ENCODE peak calls at places on chromosomes 16 and 17, in four cellular contexts. E is mucosa of descending colon, P is WTC11, I is endothelial cell. H is an unnamed sample.
A peak's percentile ranks its signal among the peaks of the same experiment; 100 is the strongest.

GRCh38 chr16:9261376-9261775 is 169.9 kb downstream of the HAPSTR1 start:
- DNase-seq in P (no peak), E (no peak), I (no peak), H (no peak)

GRCh38 chr17:77616243-77616731 is 342.2 kb upstream of the TNRC6C start:
- DNase-seq in E (no peak), P (no peak), I (no peak), H (no peak)

GRCh38 chr17:76149214-76149613 is 8.2 kb upstream of the FOXJ1 start:
- DNase-seq in E (no peak), I (no peak), P (no peak), H (no peak)

GRCh38 chr17:19363460-19364035 is 1.0 kb upstream of the B9D1 start:
- DNase-seq in P (no peak), I (no peak), E (no peak), H (no peak)

GRCh38 chr16:72960101-72960500 is 87.8 kb downstream of the ZFHX3 start:
- DNase-seq in P (no peak), I (no peak), E (no peak), H (no peak)

GRCh38 chr16:78611318-78611717 is 511.9 kb downstream of the WWOX start:
- DNase-seq in E (no peak), P (no peak), I (no peak), H (no peak)

GRCh38 chr17:9929873-9930272 is 24.8 kb upstream of the RCVRN start:
- DNase-seq in I (no peak), E (no peak), P (no peak), H (no peak)

GRCh38 chr17:36498155-36498554 is 11.7 kb downstream of the ZNHIT3 start:
- DNase-seq in P (no peak), E (no peak), I (no peak), H (no peak)

GRCh38 chr17:29710891-29711418 is 88.2 kb upstream of the CORO6 start:
- DNase-seq in P (no peak), E (no peak), I (no peak), H (no peak)

GRCh38 chr16:12675852-12676251 is 127.8 kb downstream of the CPPED1 start:
- DNase-seq in E (no peak), P (no peak), I (no peak), H (no peak)

GRCh38 chr16:27890866-27891265 is 172.6 kb downstream of the GSG1L start:
- DNase-seq in P (no peak), E (no peak), I (no peak), H (no peak)

GRCh38 chr16:5523794-5524193 is 426.2 kb upstream of the EEF2KMT start:
- DNase-seq in E (no peak), P (no peak), I (no peak), H (no peak)

GRCh38 chr17:17435323-17435722 is 41.5 kb upstream of the MED9 start:
- DNase-seq in I (no peak), E (no peak), P (no peak), H (no peak)

GRCh38 chr16:2914233-2914632 is 2.5 kb downstream of the FLYWCH1 start:
- DNase-seq in P (no peak), E (no peak), I (no peak), H (no peak)
- TF ChIP-seq CTCF in P (no peak), E (no peak), I (peak; percentile 28), H (no peak)

DNA sequence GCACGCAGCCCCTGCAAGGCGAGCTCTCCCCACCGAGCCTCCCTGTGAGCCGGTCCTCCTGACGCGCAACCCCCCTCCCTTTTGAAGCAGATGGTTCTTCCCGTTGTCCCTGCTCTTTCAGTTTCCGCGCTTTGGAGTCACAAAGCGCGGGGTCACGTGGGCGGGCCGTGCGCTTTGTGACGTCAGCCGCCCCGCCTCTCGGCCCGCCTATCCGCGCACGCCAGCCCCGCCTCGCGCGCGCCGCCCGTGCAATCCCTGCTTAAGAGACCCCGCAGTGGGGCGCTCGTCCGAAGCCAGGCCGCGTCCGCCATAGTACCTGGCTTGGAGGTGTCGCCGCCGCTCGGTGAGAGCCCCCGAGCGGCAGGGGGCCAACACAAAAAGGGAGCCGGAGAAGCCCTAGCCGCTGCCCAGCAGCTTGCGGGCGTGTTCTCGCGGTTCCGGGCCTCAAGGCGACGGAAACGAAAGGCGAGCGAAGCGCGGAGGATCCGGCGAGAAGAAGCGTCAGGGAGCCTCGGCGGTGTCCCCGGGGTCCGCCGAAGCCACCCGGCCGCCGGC is at the start of gene RBBP6:
- DNase-seq in I (peak; percentile 96), E (peak; percentile 96), P (peak; percentile 94), H (peak; percentile 95)
- TF ChIP-seq CTCF in I (no peak), E (peak; percentile 56), P (no peak), H (peak; percentile 27)

GRCh38 chr17:68351395-68351794 is 60.1 kb downstream of the ARSG start:
- DNase-seq in I (no peak), P (no peak), E (no peak), H (no peak)
- TF ChIP-seq CTCF in I (no peak), P (no peak), E (no peak), H (peak; percentile 38)

GRCh38 chr17:81329279-81329926 is 34.3 kb upstream of the SLC38A10 start:
- DNase-seq in I (no peak), E (peak; percentile 95), P (peak; percentile 69), H (peak; percentile 78)
- TF ChIP-seq CTCF in I (no peak), E (no peak), P (no peak), H (no peak)

DNA sequence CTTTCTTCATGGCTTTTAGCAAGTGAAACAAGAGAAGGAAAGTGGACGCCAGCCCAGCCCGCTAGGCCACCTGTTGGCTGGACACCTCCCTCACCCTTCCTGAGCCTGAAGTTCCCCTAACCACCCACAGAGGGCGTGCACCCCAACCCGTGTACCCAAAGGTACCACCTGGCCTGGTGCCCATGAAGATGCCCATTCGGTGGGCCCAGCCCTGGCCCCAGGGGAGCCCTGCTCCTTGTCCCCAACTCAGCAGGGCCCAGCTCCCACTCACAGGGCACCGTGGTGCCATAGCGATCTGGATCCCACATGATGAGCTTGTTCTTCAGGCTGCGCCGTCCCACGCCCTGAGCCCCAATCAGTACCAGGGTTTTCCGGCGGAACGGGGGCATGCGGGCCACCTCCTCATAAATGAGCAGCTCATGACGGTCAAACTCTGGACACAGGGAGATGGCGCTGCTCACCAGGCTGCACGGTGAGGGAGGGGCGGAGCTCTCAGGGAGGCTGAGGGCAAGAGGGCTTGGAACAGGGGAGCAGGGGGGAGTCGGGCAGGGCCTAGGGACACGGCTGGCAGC is 26.8 kb downstream of the MPP2 start:
- DNase-seq in P (peak; percentile 79), E (no peak), I (peak; percentile 61), H (no peak)
- TF ChIP-seq CTCF in P (peak; percentile 91), E (peak; percentile 86), I (peak; percentile 86), H (peak; percentile 62)

GRCh38 chr17:62045517-62045916 is 19.6 kb downstream of the MED13 start:
- DNase-seq in P (no peak), I (no peak), E (no peak), H (no peak)
- TF ChIP-seq CTCF in P (no peak), I (no peak), E (no peak), H (no peak)

GRCh38 chr16:75580-76501 is 2.2 kb upstream of the MPG start:
- DNase-seq in P (peak; percentile 61), E (peak; percentile 78), I (peak; percentile 63), H (peak; percentile 84)
- TF ChIP-seq CTCF in P (no peak), E (no peak), I (no peak), H (peak; percentile 13)

DNA sequence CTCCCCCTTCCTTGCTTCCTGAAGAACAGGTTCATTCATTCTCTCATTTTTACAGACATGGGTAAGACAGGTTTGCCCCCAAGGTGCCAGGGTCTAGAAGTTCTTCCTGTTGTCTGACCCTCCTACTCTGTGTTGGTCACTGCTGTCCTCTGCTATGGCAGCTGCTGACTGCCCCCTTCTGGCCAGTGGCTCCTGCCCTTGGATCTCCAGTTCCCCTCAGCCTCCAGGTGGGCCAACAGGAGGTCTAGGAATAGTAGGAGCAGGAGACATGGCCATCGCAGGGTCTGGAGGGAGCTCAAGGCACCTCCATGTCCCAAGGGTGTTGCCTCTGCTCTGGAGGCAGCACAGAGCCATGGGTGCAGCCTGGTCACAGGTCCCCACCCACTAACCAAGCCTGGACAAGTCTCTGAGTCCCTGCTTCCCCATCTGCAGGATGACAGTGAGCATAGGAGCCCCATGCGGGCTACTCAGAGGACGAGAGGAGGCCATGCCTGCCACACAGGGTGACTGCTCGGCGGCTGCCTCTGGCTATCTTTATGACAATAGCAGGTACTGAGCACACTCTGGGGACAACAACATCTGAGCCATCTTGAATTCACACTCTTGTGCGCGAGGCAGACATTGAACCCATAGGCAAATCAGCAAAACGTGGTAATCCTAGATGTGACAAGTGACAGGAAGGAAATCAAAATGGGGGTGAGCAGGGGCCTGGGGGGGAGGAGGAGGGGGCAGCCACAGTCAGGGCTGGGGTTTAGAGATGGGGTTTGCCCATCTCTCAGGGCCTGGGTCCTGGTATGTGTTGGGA is 27.0 kb upstream of the NXPH3 start:
- DNase-seq in E (no peak), I (peak; percentile 69), P (peak; percentile 83), H (no peak)
- TF ChIP-seq CTCF in E (no peak), I (peak; percentile 40), P (peak; percentile 44), H (peak; percentile 63)

DNA sequence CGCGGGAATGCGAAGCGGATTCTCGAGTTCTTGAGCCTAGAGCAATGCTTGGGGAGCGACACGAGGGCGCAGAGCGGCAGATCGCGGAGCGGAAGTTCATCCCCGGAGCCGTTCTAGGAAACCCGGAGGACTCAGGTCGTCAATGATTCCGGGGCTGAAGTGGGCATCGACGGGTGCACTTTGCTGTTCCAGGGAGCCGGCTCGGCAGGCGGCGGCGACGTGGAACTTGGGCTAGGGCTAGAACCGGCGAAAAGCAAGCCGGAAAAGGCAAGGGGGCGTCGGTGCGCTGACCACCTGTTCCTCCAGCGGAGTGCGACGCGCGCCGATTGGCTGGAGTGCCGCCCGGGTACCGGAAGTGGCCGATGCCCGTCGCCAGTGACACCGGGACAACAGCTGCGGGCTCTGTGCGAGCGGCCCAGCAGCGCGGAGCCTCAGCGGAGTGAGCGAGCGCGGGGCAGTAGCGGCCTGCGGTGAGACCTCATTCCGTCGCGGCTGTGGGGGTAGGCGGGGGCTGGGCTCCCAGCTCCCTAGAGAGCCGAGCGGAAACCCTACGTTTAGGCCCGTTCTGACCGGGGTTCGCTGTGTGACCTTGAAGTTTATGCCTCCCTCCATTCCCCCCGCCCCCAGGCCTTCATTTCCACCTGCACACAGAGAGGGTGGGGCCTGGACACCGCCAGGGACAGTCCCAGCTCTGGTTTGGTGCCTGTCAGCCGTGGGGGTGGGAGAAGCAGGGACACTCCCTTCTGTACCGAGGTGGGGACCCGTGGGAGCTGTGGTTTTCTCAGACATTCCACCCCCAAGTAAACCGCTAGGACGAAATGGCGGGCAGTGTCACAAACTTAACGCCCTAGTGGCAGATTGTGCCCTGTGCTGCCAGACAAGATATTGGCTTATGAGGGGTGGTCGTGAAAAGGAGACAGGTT is at the start of gene ZFP3:
- DNase-seq in E (peak; percentile 93), I (peak; percentile 9), P (peak; percentile 58), H (peak; percentile 87)
- TF ChIP-seq CTCF in E (no peak), I (no peak), P (no peak), H (no peak)